ENCODE peak calls at places on chromosomes 13 and 19, in five cellular contexts. T is pancreas, P is HAP-1, F is iPS DF 6.9, I is heart right ventricle. J is an unnamed sample. For H3K9me3, the result is how much of the 10 kb centered on the place peaks cover.

GRCh38 chr19:928471-929259 is 2.8 kb downstream of the ARID3A start:
- DNase-seq in T (no peak), P (no peak), F (no peak), I (peak), J (no peak)

GRCh38 chr13:52848455-52849190 is at the start of gene PCDH8:
- DNase-seq in T (no peak), P (no peak), F (no peak), I (no peak), J (no peak)

GRCh38 chr13:61485128-61485765 is 69.6 kb upstream of the PCDH20 start:
- DNase-seq in T (no peak), P (no peak), F (no peak), I (no peak), J (no peak)

GRCh38 chr19:55341191-55342043 is 1.7 kb downstream of the KMT5C start:
- DNase-seq in T (peak), P (peak), F (no peak), I (peak), J (peak)

GRCh38 chr19:45147835-45148676 is 12.7 kb downstream of the NKPD1 start:
- DNase-seq in T (no peak), P (no peak), F (no peak), I (no peak), J (no peak)

GRCh38 chr13:92657565-92657964 is 569.0 kb upstream of the GPC6 start:
- DNase-seq in T (no peak), P (no peak), F (no peak), I (no peak), J (no peak)

GRCh38 chr19:48443262-48443661 is 2.5 kb upstream of the GRWD1 start:
- DNase-seq in T (no peak), P (no peak), F (no peak), I (no peak), J (no peak)

GRCh38 chr19:13962738-13963602 is 10.7 kb downstream of the DCAF15 start:
- DNase-seq in T (no peak), P (no peak), F (no peak), I (no peak), J (no peak)

GRCh38 chr19:22832031-22832762 is at the start of gene ZNF723:
- DNase-seq in T (no peak), P (no peak), F (no peak), I (no peak), J (no peak)

GRCh38 chr13:80903911-80904310 is 563.0 kb upstream of the SPRY2 start:
- DNase-seq in T (no peak), P (no peak), F (no peak), I (no peak), J (no peak)

GRCh38 chr13:40776232-40776631 is 5.2 kb upstream of the MRPS31 start:
- DNase-seq in T (no peak), P (no peak), F (no peak), I (no peak), J (no peak)

GRCh38 chr19:51136333-51136732 is 5.8 kb upstream of the SIGLEC7 start:
- DNase-seq in T (no peak), P (no peak), F (no peak), I (no peak), J (no peak)

GRCh38 chr19:8304841-8305621 is 3.1 kb downstream of the CD320 start:
- DNase-seq in T (peak), P (peak), F (no peak), I (peak), J (no peak)

GRCh38 chr13:24223341-24224231 is 63.1 kb downstream of the SPATA13 start:
- DNase-seq in T (no peak), P (no peak), F (no peak), I (no peak), J (no peak)

GRCh38 chr13:25802579-25802978 is 249.2 kb downstream of the SHISA2 start:
- DNase-seq in T (no peak), P (no peak), F (no peak), I (no peak), J (no peak)

GRCh38 chr13:25806304-25806974 is 245.4 kb downstream of the SHISA2 start:
- DNase-seq in T (no peak), P (no peak), F (no peak), I (no peak), J (no peak)

GRCh38 chr13:25803626-25804025 is 248.2 kb downstream of the SHISA2 start:
- DNase-seq in T (no peak), P (no peak), F (no peak), I (no peak), J (no peak)

GRCh38 chr13:25811506-25811905 is 240.3 kb downstream of the SHISA2 start:
- DNase-seq in T (no peak), P (no peak), F (no peak), I (no peak), J (no peak)

DNA sequence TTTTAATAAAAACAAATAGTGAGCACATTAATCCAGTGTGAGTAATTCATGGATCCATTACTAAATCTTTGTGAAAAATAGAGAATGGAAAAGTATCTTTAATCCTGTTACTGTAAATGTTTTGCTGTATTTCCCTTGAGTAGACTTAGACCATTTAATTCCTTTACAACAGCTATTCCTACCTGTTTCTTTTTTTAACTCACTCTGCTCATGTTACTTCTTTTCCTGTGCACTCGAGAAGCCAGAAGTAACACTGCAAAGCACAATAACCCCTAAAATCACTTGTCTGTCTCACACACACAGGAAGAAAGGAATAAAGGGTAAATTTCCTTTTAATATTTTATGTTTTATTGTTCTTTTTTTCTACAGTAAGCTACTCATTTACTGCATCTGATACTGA is 244.3 kb downstream of the SHISA2 start:
- DNase-seq in T (no peak), P (no peak), F (no peak), I (no peak), J (no peak)
- H3K9me3 ChIP-seq in T (under half), P (under half), F (under half), I (under half), J (under half)

GRCh38 chr13:70090036-70090723 is 17.4 kb upstream of the ATXN8OS start:
- DNase-seq in T (no peak), P (no peak), F (no peak), I (no peak), J (no peak)
- H3K9me3 ChIP-seq in T (under half), P (under half), F (under half), I (under half), J (under half)

DNA sequence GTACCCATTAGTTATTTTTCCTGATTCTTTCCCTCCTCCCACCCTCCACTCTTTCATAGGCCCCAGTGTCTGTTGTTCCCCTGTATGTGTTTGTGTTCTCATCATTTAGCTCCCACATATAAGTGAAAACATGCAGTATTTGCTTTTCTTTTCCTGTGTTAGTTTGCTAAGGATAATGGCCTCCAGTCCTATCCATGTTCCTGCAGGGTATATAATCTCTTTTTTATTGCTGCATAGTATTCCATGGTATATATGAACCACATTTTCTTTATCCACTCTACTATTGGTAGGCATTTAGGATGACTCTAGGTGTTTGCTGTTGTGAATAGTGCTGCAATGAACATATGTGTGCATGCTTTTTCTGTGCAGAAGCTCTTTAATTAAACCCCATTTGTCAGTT is 79.4 kb downstream of the ZMYM2 start:
- DNase-seq in T (no peak), P (no peak), F (no peak), I (no peak), J (no peak)
- H3K9me3 ChIP-seq in T (under half), P (under half), F (under half), I (under half), J (under half)

GRCh38 chr19:15672580-15673175 is at the start of gene CYP4F12:
- DNase-seq in T (peak), P (no peak), F (no peak), I (peak), J (peak)

GRCh38 chr19:15671891-15672579 is 852 bp upstream of the CYP4F12 start:
- DNase-seq in T (no peak), P (no peak), F (no peak), I (no peak), J (no peak)

GRCh38 chr19:15671237-15671636 is 1.6 kb upstream of the CYP4F12 start:
- DNase-seq in T (no peak), P (no peak), F (no peak), I (no peak), J (no peak)

GRCh38 chr19:15675560-15675959 is 2.7 kb downstream of the CYP4F12 start:
- DNase-seq in T (no peak), P (no peak), F (no peak), I (no peak), J (no peak)

GRCh38 chr19:15673176-15673654 is 328 bp downstream of the CYP4F12 start:
- DNase-seq in T (no peak), P (no peak), F (no peak), I (peak), J (no peak)
- H3K9me3 ChIP-seq in T (under half), P (under half), F (under half), I (under half), J (under half)

GRCh38 chr13:67018775-67019174 is 211.4 kb downstream of the PCDH9 start:
- DNase-seq in T (no peak), P (no peak), F (no peak), I (no peak), J (no peak)

GRCh38 chr13:67023088-67023893 is 206.8 kb downstream of the PCDH9 start:
- DNase-seq in T (no peak), P (peak), F (no peak), I (no peak), J (no peak)
- H3K9me3 ChIP-seq in T (under half), P (under half), F (under half), I (under half), J (under half)

GRCh38 chr19:21260164-21260847 is 68.9 kb downstream of the ZNF708 start:
- DNase-seq in T (no peak), P (no peak), F (no peak), I (no peak), J (no peak)
- H3K9me3 ChIP-seq in T (under half), P (under half), F (under half), I (under half), J (under half)

DNA sequence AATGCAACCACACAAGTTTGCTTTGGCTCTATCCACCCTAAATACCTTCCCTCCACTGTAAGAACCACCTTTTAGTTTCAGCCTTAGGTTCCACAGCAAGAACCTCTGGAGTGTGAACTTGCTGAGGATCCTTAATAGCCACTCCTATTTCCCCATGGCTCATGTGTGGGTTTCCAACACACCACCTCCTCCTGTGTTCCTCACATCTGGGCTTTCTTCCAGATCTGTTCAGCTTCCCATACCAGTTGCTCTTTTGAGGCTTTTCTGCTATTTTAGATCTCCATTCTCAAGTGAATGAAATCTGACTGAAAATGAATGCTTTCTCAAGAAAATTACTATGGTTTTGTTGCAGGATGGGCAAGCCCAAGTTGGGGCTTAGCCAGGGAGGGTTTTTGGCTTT is 104.8 kb upstream of the MIR17HG start:
- DNase-seq in T (no peak), P (no peak), F (no peak), I (no peak), J (no peak)
- H3K9me3 ChIP-seq in T (under half), P (under half), F (under half), I (under half), J (under half)

GRCh38 chr19:12133069-12133468 is 7.1 kb downstream of the ZNF20 start:
- DNase-seq in T (no peak), P (no peak), F (no peak), I (no peak), J (no peak)
- H3K9me3 ChIP-seq in T (under half), P (under half), F (under half), I (half or more), J (under half)

GRCh38 chr19:3503036-3503572 is 2.6 kb upstream of the DOHH start:
- DNase-seq in T (no peak), P (no peak), F (no peak), I (no peak), J (no peak)
- H3K9me3 ChIP-seq in T (under half), P (under half), F (under half), I (under half), J (under half)

GRCh38 chr13:36480726-36481485 is 48.6 kb downstream of the CCNA1 start:
- DNase-seq in T (no peak), P (no peak), F (no peak), I (no peak), J (no peak)

GRCh38 chr13:36475468-36475867 is 43.2 kb downstream of the CCNA1 start:
- DNase-seq in T (no peak), P (no peak), F (no peak), I (no peak), J (no peak)

DNA sequence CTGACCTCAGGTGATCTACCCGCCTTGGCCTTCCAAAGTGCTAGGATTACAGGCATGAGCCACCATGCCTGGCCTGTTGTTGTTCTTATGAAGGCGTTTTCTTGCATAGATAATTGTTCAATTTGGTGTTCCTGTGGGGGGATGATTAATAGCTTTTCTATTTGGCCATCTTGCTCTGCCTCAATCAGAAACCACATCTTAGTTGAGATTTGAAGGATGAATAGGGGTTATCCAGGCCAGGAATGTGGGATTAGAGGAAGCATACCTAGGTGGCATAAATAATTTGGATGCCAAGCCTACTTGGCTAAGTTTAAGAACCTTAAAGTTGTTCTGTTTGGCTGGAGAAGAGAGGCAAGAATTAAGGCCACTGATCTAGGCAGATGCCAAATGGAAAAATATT is 44.4 kb downstream of the CCNA1 start:
- DNase-seq in T (no peak), P (no peak), F (no peak), I (no peak), J (no peak)
- H3K9me3 ChIP-seq in T (under half), P (under half), F (under half), I (under half), J (under half)

J was measured in T-helper 17 cell.